ENCODE peak calls at places on chromosomes 3 and 15, in four cellular contexts. One of them, this sample, is unnamed.

GRCh38 chr3:192887701-192888100 is 30.0 kb downstream of the MB21D2 start:
- DNase-seq in OCI-LY7: no peak
- DNase-seq in GM12878: no peak
- DNase-seq in mammary epithelial cell: no peak
- DNase-seq in this sample: no peak

GRCh38 chr3:194956697-194957396 is 271.2 kb downstream of the FAM43A start:
- DNase-seq in OCI-LY7: no peak
- DNase-seq in GM12878: no peak
- DNase-seq in mammary epithelial cell: no peak
- DNase-seq in this sample: no peak

GRCh38 chr3:117963858-117964257 is 1070.8 kb downstream of the IGSF11 start:
- DNase-seq in OCI-LY7: no peak
- DNase-seq in GM12878: no peak
- DNase-seq in mammary epithelial cell: no peak
- DNase-seq in this sample: no peak

GRCh38 chr15:77851696-77852095 is 219.0 kb upstream of the LINGO1 start:
- DNase-seq in OCI-LY7: no peak
- DNase-seq in mammary epithelial cell: no peak
- DNase-seq in GM12878: no peak
- DNase-seq in this sample: no peak

GRCh38 chr3:175150812-175151411 is 291.8 kb downstream of the NAALADL2 start:
- DNase-seq in OCI-LY7: no peak
- DNase-seq in GM12878: no peak
- DNase-seq in mammary epithelial cell: peak; percentile 100
- DNase-seq in this sample: peak; percentile 94

GRCh38 chr15:36161781-36162212 is 417.6 kb upstream of the CDIN1 start:
- DNase-seq in OCI-LY7: no peak
- DNase-seq in GM12878: no peak
- DNase-seq in mammary epithelial cell: peak; percentile 8
- DNase-seq in this sample: no peak

GRCh38 chr3:13655074-13655913 is 106.4 kb downstream of the FBLN2 start:
- DNase-seq in mammary epithelial cell: no peak
- DNase-seq in OCI-LY7: no peak
- DNase-seq in GM12878: no peak
- DNase-seq in this sample: no peak

GRCh38 chr3:141052570-141053069 is 1.5 kb downstream of the SPSB4 start:
- DNase-seq in GM12878: no peak
- DNase-seq in mammary epithelial cell: no peak
- DNase-seq in OCI-LY7: no peak
- DNase-seq in this sample: no peak

GRCh38 chr3:108180214-108180613 is 42.0 kb downstream of the IFT57 start:
- DNase-seq in mammary epithelial cell: peak; percentile 87
- DNase-seq in GM12878: no peak
- DNase-seq in OCI-LY7: no peak
- DNase-seq in this sample: no peak

GRCh38 chr3:160477750-160478149 is 28.2 kb upstream of the TRIM59 start:
- DNase-seq in OCI-LY7: no peak
- DNase-seq in mammary epithelial cell: no peak
- DNase-seq in GM12878: no peak
- DNase-seq in this sample: no peak

GRCh38 chr3:86837871-86838270 is 153.1 kb downstream of the VGLL3 start:
- DNase-seq in mammary epithelial cell: no peak
- DNase-seq in GM12878: no peak
- DNase-seq in OCI-LY7: no peak
- DNase-seq in this sample: no peak

GRCh38 chr3:188863999-188864406 is 307.8 kb upstream of the TPRG1 start:
- DNase-seq in GM12878: no peak
- DNase-seq in OCI-LY7: no peak
- DNase-seq in mammary epithelial cell: no peak
- DNase-seq in this sample: no peak

GRCh38 chr15:58498821-58499580 is 67.2 kb downstream of the LIPC start:
- DNase-seq in OCI-LY7: no peak
- DNase-seq in mammary epithelial cell: no peak
- DNase-seq in GM12878: no peak
- DNase-seq in this sample: no peak

GRCh38 chr15:40100947-40101905 is 7.5 kb downstream of the BMF start:
- DNase-seq in GM12878: no peak
- DNase-seq in OCI-LY7: no peak
- DNase-seq in mammary epithelial cell: no peak
- DNase-seq in this sample: no peak

GRCh38 chr3:182739619-182740018 is 53.7 kb upstream of the ATP11B start:
- DNase-seq in OCI-LY7: no peak
- DNase-seq in mammary epithelial cell: no peak
- DNase-seq in GM12878: no peak
- DNase-seq in this sample: no peak

DNA sequence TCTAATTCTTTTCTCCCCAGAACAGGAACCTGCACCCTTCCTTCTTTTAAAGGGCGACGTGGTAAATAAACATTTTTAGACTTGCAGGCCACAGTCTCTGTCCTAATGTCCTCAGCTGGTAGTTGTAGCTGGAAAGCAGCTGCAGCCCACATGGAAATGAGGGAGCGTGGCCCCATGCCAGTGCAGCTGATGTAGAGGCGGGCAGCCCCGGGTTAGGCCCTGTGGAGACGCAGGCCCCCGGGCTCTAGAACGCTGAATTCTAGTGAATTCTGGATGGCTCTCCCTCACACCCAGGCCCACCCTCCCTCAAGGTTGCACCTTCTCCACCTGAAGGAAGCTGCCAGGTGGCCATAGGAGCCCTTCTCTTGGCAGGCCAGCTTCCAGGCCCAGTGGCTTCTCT is 52.3 kb downstream of the PGPEP1L start:
- DNase-seq in mammary epithelial cell: no peak
- DNase-seq in OCI-LY7: no peak
- DNase-seq in GM12878: no peak
- DNase-seq in this sample: no peak
- H3K4me1 ChIP-seq in mammary epithelial cell: no peaks in the 10 kb centered on the region
- H3K4me1 ChIP-seq in OCI-LY7: no peaks in the 10 kb centered on the region
- H3K4me1 ChIP-seq in GM12878: peaks cover 25% of the 10 kb centered on the region
- H3K4me1 ChIP-seq in this sample: peaks cover 18% of the 10 kb centered on the region

DNA sequence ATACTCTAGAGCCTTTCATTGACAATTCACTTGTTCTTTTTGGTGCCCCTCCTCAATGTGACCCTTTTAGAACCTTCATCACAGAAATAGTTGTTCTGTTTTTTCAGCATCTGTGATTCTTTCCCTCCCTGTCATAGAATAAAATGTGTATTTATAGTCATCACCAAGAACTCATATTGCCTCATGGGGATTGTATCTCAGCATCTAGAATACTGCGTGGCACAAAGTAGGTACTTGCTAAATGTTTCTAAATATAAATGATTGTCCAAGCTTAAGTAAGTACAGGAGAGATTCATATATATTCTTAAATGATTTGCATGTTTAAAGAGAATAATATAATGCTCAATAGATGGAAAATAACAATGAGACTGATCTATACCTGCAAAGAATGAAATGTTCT is 190.1 kb downstream of the FNDC3B start:
- DNase-seq in mammary epithelial cell: no peak
- DNase-seq in GM12878: no peak
- DNase-seq in OCI-LY7: no peak
- DNase-seq in this sample: no peak
- H4K20me1 ChIP-seq in mammary epithelial cell: no peaks in the 10 kb centered on the region
- H4K20me1 ChIP-seq in GM12878: no peaks in the 10 kb centered on the region
- H4K20me1 ChIP-seq in OCI-LY7: no peaks in the 10 kb centered on the region
- H4K20me1 ChIP-seq in this sample: no peaks in the 10 kb centered on the region

GRCh38 chr15:101775136-101775535 is 28.2 kb upstream of the OR4F6 start:
- DNase-seq in mammary epithelial cell: no peak
- DNase-seq in GM12878: no peak
- DNase-seq in OCI-LY7: no peak
- DNase-seq in this sample: no peak
- H3K4me3 ChIP-seq in mammary epithelial cell: no peak overlapping the region
- H3K4me3 ChIP-seq in GM12878: no peak overlapping the region
- H3K4me3 ChIP-seq in OCI-LY7: no peak overlapping the region
- H3K4me3 ChIP-seq in this sample: no peak overlapping the region

DNA sequence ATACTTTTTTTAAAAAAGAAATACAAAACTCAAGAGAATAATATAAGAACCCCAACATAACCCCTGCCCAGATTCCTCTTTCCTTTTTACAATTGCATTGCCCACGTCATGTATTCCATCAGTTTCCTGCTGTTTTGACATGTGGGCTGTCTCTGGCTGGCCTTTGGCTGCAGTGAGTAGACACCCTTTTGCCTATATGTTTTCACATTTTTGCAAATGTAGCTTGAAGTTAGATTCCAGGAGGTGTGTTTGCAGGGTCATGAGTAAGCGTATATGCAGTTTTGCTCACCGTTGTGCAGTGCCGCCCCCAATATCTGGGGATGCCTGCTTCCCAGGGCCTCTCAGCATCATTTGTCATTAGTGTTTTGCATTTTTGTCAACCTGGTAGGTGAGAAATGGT is 28.0 kb upstream of the ATP10A start:
- DNase-seq in OCI-LY7: no peak
- DNase-seq in GM12878: no peak
- DNase-seq in mammary epithelial cell: no peak
- DNase-seq in this sample: no peak
- H3K4me1 ChIP-seq in OCI-LY7: peaks cover 5% of the 10 kb centered on the region
- H3K4me1 ChIP-seq in GM12878: no peaks in the 10 kb centered on the region
- H3K4me1 ChIP-seq in mammary epithelial cell: no peaks in the 10 kb centered on the region
- H3K4me1 ChIP-seq in this sample: no peaks in the 10 kb centered on the region

This sample was measured in MM.1S.